ENCODE peak calls at places on chromosomes 16 and 17, in ten cellular contexts. One of them, this sample, is unnamed. For H3K27me3, the result is how much of the 10 kb centered on the place peaks cover.

GRCh38 chr16:8877894-8878522 is 4.1 kb upstream of the LITAFD start:
- DNase-seq in suprapubic skin: no peak
- DNase-seq in mammary epithelial cell: peak
- DNase-seq in SK-N-SH: no peak
- DNase-seq in CD8-positive, alpha-beta T cell: no peak
- DNase-seq in CD8-positive, alpha-beta memory T cell: no peak
- DNase-seq in right lobe of liver: no peak
- DNase-seq in right cardiac atrium: peak
- DNase-seq in GM23248: no peak
- DNase-seq in adrenal gland: no peak
- DNase-seq in this sample: no peak

GRCh38 chr17:34203018-34203646 is 52.0 kb upstream of the CCL2 start:
- DNase-seq in adrenal gland: no peak
- DNase-seq in mammary epithelial cell: no peak
- DNase-seq in CD8-positive, alpha-beta memory T cell: no peak
- DNase-seq in right cardiac atrium: no peak
- DNase-seq in GM23248: no peak
- DNase-seq in SK-N-SH: no peak
- DNase-seq in CD8-positive, alpha-beta T cell: no peak
- DNase-seq in right lobe of liver: no peak
- DNase-seq in suprapubic skin: no peak
- DNase-seq in this sample: no peak

GRCh38 chr17:75645889-75646625 is 12.8 kb downstream of the SMIM5 start:
- DNase-seq in right cardiac atrium: peak
- DNase-seq in mammary epithelial cell: no peak
- DNase-seq in suprapubic skin: no peak
- DNase-seq in adrenal gland: no peak
- DNase-seq in CD8-positive, alpha-beta memory T cell: no peak
- DNase-seq in GM23248: no peak
- DNase-seq in CD8-positive, alpha-beta T cell: no peak
- DNase-seq in SK-N-SH: peak
- DNase-seq in right lobe of liver: peak
- DNase-seq in this sample: no peak

GRCh38 chr17:42365136-42365535 is 23.1 kb downstream of the STAT3 start:
- DNase-seq in SK-N-SH: no peak
- DNase-seq in CD8-positive, alpha-beta T cell: no peak
- DNase-seq in CD8-positive, alpha-beta memory T cell: no peak
- DNase-seq in mammary epithelial cell: peak
- DNase-seq in right lobe of liver: no peak
- DNase-seq in right cardiac atrium: no peak
- DNase-seq in GM23248: peak
- DNase-seq in suprapubic skin: no peak
- DNase-seq in adrenal gland: peak
- DNase-seq in this sample: no peak

GRCh38 chr17:28057731-28058246 is 15.3 kb downstream of the NLK start:
- DNase-seq in adrenal gland: no peak
- DNase-seq in SK-N-SH: no peak
- DNase-seq in CD8-positive, alpha-beta memory T cell: no peak
- DNase-seq in suprapubic skin: no peak
- DNase-seq in right lobe of liver: no peak
- DNase-seq in GM23248: peak
- DNase-seq in mammary epithelial cell: peak
- DNase-seq in CD8-positive, alpha-beta T cell: no peak
- DNase-seq in right cardiac atrium: no peak
- DNase-seq in this sample: peak

GRCh38 chr16:28985206-28985605 is 354 bp downstream of the LAT start:
- DNase-seq in CD8-positive, alpha-beta memory T cell: no peak
- DNase-seq in GM23248: no peak
- DNase-seq in right cardiac atrium: no peak
- DNase-seq in SK-N-SH: no peak
- DNase-seq in mammary epithelial cell: no peak
- DNase-seq in adrenal gland: no peak
- DNase-seq in suprapubic skin: no peak
- DNase-seq in CD8-positive, alpha-beta T cell: no peak
- DNase-seq in right lobe of liver: no peak
- DNase-seq in this sample: no peak

GRCh38 chr16:83626204-83626603 is 181.6 kb upstream of the HSBP1 start:
- DNase-seq in adrenal gland: no peak
- DNase-seq in mammary epithelial cell: no peak
- DNase-seq in right lobe of liver: no peak
- DNase-seq in right cardiac atrium: no peak
- DNase-seq in SK-N-SH: no peak
- DNase-seq in CD8-positive, alpha-beta memory T cell: no peak
- DNase-seq in suprapubic skin: no peak
- DNase-seq in CD8-positive, alpha-beta T cell: no peak
- DNase-seq in GM23248: no peak
- DNase-seq in this sample: no peak

GRCh38 chr17:21249086-21249795 is 4.0 kb downstream of the NATD1 start:
- DNase-seq in GM23248: no peak
- DNase-seq in suprapubic skin: no peak
- DNase-seq in mammary epithelial cell: no peak
- DNase-seq in CD8-positive, alpha-beta T cell: no peak
- DNase-seq in adrenal gland: no peak
- DNase-seq in CD8-positive, alpha-beta memory T cell: no peak
- DNase-seq in right cardiac atrium: peak
- DNase-seq in SK-N-SH: no peak
- DNase-seq in right lobe of liver: no peak
- DNase-seq in this sample: no peak

GRCh38 chr17:34171245-34171818 is 83.8 kb upstream of the CCL2 start:
- DNase-seq in mammary epithelial cell: peak
- DNase-seq in SK-N-SH: peak
- DNase-seq in suprapubic skin: no peak
- DNase-seq in CD8-positive, alpha-beta memory T cell: peak
- DNase-seq in right cardiac atrium: peak
- DNase-seq in GM23248: peak
- DNase-seq in right lobe of liver: no peak
- DNase-seq in adrenal gland: peak
- DNase-seq in CD8-positive, alpha-beta T cell: peak
- DNase-seq in this sample: peak

GRCh38 chr17:80028030-80028429 is 7.6 kb downstream of the TBC1D16 start:
- DNase-seq in CD8-positive, alpha-beta T cell: no peak
- DNase-seq in adrenal gland: no peak
- DNase-seq in CD8-positive, alpha-beta memory T cell: no peak
- DNase-seq in SK-N-SH: no peak
- DNase-seq in suprapubic skin: no peak
- DNase-seq in GM23248: no peak
- DNase-seq in right lobe of liver: peak
- DNase-seq in mammary epithelial cell: no peak
- DNase-seq in right cardiac atrium: no peak
- DNase-seq in this sample: no peak

GRCh38 chr17:36673068-36673467 is 71.7 kb downstream of the MRM1 start:
- DNase-seq in SK-N-SH: no peak
- DNase-seq in right lobe of liver: no peak
- DNase-seq in mammary epithelial cell: no peak
- DNase-seq in suprapubic skin: no peak
- DNase-seq in CD8-positive, alpha-beta memory T cell: no peak
- DNase-seq in adrenal gland: no peak
- DNase-seq in right cardiac atrium: no peak
- DNase-seq in CD8-positive, alpha-beta T cell: no peak
- DNase-seq in GM23248: no peak
- DNase-seq in this sample: no peak

DNA sequence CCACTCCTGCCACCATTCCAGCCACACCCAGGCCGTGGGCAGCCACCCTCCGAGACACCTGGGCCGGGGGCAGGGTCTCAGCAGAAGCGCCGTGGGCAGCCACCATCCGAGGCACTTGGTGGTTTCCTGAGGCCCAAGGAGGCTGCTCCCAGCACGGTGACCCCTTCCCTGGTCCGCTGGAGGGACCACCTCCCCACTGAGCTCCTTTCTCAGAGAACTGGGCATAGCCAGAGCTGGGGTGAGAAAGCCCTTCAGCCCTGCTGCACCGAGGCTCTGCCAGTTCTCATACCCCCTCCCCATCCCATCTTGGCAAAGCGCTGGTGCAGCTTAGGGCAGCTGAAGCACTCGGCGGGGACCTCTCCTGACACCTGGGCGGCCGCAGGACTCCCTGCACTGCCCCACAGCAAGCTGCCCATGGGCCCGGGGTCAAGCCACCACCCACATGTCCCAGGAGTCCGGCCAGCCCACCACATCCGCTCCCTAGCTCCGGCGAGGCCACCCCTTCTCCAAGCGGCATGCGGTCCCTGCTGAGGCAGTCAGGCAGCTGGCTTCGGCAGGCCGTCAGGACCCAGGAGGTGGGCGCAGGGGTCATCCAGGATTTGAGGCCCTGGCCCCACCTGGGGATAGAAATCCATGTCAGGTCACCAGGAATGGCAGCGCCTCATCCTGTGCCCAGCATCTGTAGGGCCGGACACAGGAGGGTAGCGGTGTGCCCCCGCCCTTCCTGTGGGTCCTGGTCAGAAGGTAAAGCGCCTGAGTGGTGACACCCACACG is 1.3 kb upstream of the CYBA start:
- DNase-seq in right lobe of liver: peak
- DNase-seq in adrenal gland: no peak
- DNase-seq in mammary epithelial cell: no peak
- DNase-seq in GM23248: no peak
- DNase-seq in right cardiac atrium: peak
- DNase-seq in CD8-positive, alpha-beta memory T cell: no peak
- DNase-seq in SK-N-SH: no peak
- DNase-seq in suprapubic skin: peak
- DNase-seq in CD8-positive, alpha-beta T cell: no peak
- DNase-seq in this sample: no peak
- H3K4me3 ChIP-seq in right lobe of liver: no peak
- H3K4me3 ChIP-seq in adrenal gland: no peak
- H3K4me3 ChIP-seq in mammary epithelial cell: no peak
- H3K4me3 ChIP-seq in GM23248: no peak
- H3K4me3 ChIP-seq in right cardiac atrium: no peak
- H3K4me3 ChIP-seq in CD8-positive, alpha-beta memory T cell: no peak
- H3K4me3 ChIP-seq in SK-N-SH: no peak
- H3K4me3 ChIP-seq in suprapubic skin: no peak
- H3K4me3 ChIP-seq in CD8-positive, alpha-beta T cell: no peak
- H3K4me3 ChIP-seq in this sample: no peak

GRCh38 chr17:7880076-7880868 is 8.3 kb upstream of the CHD3 start:
- DNase-seq in right lobe of liver: no peak
- DNase-seq in right cardiac atrium: no peak
- DNase-seq in mammary epithelial cell: no peak
- DNase-seq in GM23248: no peak
- DNase-seq in CD8-positive, alpha-beta T cell: no peak
- DNase-seq in SK-N-SH: no peak
- DNase-seq in CD8-positive, alpha-beta memory T cell: no peak
- DNase-seq in suprapubic skin: no peak
- DNase-seq in adrenal gland: no peak
- DNase-seq in this sample: no peak
- H3K27me3 ChIP-seq in right lobe of liver: under half
- H3K27me3 ChIP-seq in right cardiac atrium: under half
- H3K27me3 ChIP-seq in mammary epithelial cell: under half
- H3K27me3 ChIP-seq in GM23248: under half
- H3K27me3 ChIP-seq in CD8-positive, alpha-beta T cell: under half
- H3K27me3 ChIP-seq in SK-N-SH: under half
- H3K27me3 ChIP-seq in CD8-positive, alpha-beta memory T cell: under half
- H3K27me3 ChIP-seq in suprapubic skin: under half
- H3K27me3 ChIP-seq in adrenal gland: under half
- H3K27me3 ChIP-seq in this sample: under half

DNA sequence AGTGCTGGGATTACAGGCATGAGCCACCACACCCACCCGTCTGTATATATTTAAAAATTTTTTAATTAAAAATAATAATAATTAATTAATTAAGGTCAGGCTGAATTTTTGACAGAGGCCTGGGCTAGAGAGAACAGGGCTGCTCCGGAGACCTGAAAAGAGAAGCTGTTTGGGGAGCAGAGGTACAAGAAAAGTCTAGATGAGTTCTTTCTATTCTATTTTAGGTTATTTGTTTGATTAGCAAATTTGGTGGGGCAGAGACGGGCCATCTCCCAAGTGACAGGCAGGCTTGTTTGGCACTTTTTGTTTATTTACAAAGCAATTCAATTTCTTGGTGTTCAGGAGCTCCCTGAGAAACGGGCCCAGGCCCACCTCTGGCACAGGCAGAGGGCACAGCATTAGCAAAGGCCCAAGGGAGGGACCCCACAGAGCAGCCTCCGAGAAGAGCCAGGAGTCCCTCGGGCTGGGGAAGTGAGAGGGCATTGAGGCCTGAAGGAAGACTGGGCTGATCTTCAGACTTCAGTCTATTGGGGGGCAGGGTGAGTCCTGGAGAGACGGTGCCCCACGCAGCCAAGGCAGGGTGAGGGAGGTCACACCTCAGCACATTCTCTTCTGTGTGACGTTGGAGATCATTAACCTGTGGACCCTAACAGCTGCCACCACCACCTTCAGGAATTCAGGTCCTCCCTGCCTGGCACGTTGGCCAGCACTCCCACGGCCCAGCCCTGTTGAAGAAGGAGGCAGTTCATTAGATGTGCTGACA is 10.8 kb upstream of the RIPOR1 start:
- DNase-seq in mammary epithelial cell: no peak
- DNase-seq in suprapubic skin: no peak
- DNase-seq in CD8-positive, alpha-beta T cell: no peak
- DNase-seq in right lobe of liver: no peak
- DNase-seq in SK-N-SH: no peak
- DNase-seq in CD8-positive, alpha-beta memory T cell: no peak
- DNase-seq in adrenal gland: no peak
- DNase-seq in right cardiac atrium: no peak
- DNase-seq in GM23248: no peak
- DNase-seq in this sample: no peak
- H3K27ac ChIP-seq in mammary epithelial cell: no peak
- H3K27ac ChIP-seq in suprapubic skin: no peak
- H3K27ac ChIP-seq in CD8-positive, alpha-beta T cell: no peak
- H3K27ac ChIP-seq in right lobe of liver: no peak
- H3K27ac ChIP-seq in SK-N-SH: peak
- H3K27ac ChIP-seq in CD8-positive, alpha-beta memory T cell: no peak
- H3K27ac ChIP-seq in adrenal gland: no peak
- H3K27ac ChIP-seq in right cardiac atrium: no peak
- H3K27ac ChIP-seq in GM23248: no peak
- H3K27ac ChIP-seq in this sample: no peak

GRCh38 chr16:85514601-85515318 is 98.4 kb upstream of the GSE1 start:
- DNase-seq in adrenal gland: peak
- DNase-seq in SK-N-SH: peak
- DNase-seq in suprapubic skin: no peak
- DNase-seq in CD8-positive, alpha-beta T cell: no peak
- DNase-seq in GM23248: peak
- DNase-seq in mammary epithelial cell: peak
- DNase-seq in CD8-positive, alpha-beta memory T cell: no peak
- DNase-seq in right cardiac atrium: no peak
- DNase-seq in right lobe of liver: peak
- DNase-seq in this sample: no peak

GRCh38 chr16:85514295-85514600 is 98.9 kb upstream of the GSE1 start:
- DNase-seq in CD8-positive, alpha-beta memory T cell: no peak
- DNase-seq in CD8-positive, alpha-beta T cell: no peak
- DNase-seq in suprapubic skin: peak
- DNase-seq in SK-N-SH: no peak
- DNase-seq in GM23248: no peak
- DNase-seq in mammary epithelial cell: no peak
- DNase-seq in adrenal gland: peak
- DNase-seq in right lobe of liver: peak
- DNase-seq in right cardiac atrium: peak
- DNase-seq in this sample: no peak

GRCh38 chr16:85515830-85516397 is 97.2 kb upstream of the GSE1 start:
- DNase-seq in mammary epithelial cell: no peak
- DNase-seq in SK-N-SH: peak
- DNase-seq in right lobe of liver: peak
- DNase-seq in suprapubic skin: no peak
- DNase-seq in GM23248: peak
- DNase-seq in adrenal gland: peak
- DNase-seq in right cardiac atrium: no peak
- DNase-seq in CD8-positive, alpha-beta T cell: no peak
- DNase-seq in CD8-positive, alpha-beta memory T cell: no peak
- DNase-seq in this sample: no peak

GRCh38 chr16:85513649-85514048 is 99.5 kb upstream of the GSE1 start:
- DNase-seq in CD8-positive, alpha-beta memory T cell: no peak
- DNase-seq in SK-N-SH: no peak
- DNase-seq in mammary epithelial cell: no peak
- DNase-seq in suprapubic skin: no peak
- DNase-seq in right lobe of liver: no peak
- DNase-seq in GM23248: no peak
- DNase-seq in adrenal gland: no peak
- DNase-seq in right cardiac atrium: no peak
- DNase-seq in CD8-positive, alpha-beta T cell: no peak
- DNase-seq in this sample: no peak

GRCh38 chr16:85515319-85515745 is 97.8 kb upstream of the GSE1 start:
- DNase-seq in SK-N-SH: peak
- DNase-seq in adrenal gland: no peak
- DNase-seq in CD8-positive, alpha-beta memory T cell: no peak
- DNase-seq in suprapubic skin: no peak
- DNase-seq in CD8-positive, alpha-beta T cell: no peak
- DNase-seq in mammary epithelial cell: no peak
- DNase-seq in GM23248: no peak
- DNase-seq in right lobe of liver: no peak
- DNase-seq in right cardiac atrium: no peak
- DNase-seq in this sample: no peak
- H3K4me3 ChIP-seq in SK-N-SH: peak
- H3K4me3 ChIP-seq in adrenal gland: no peak
- H3K4me3 ChIP-seq in CD8-positive, alpha-beta memory T cell: no peak
- H3K4me3 ChIP-seq in suprapubic skin: no peak
- H3K4me3 ChIP-seq in CD8-positive, alpha-beta T cell: no peak
- H3K4me3 ChIP-seq in mammary epithelial cell: no peak
- H3K4me3 ChIP-seq in GM23248: peak
- H3K4me3 ChIP-seq in right lobe of liver: peak
- H3K4me3 ChIP-seq in right cardiac atrium: no peak
- H3K4me3 ChIP-seq in this sample: no peak

This sample was measured in CD4-positive, alpha-beta memory T cell.